ENCODE peak calls at places on chromosomes 16 and 17, in seven cellular contexts. J is IMR-90; G is dorsolateral prefrontal cortex; Z is CD4-positive, alpha-beta T cell; V is AG09319; N is psoas muscle; Q is left ventricle myocardium inferior. F is an unnamed sample.

GRCh38 chr17:37322826-37323561 is 52.8 kb upstream of the C17orf78 start:
- DNase-seq in Q (no peak), G (peak; percentile 46), J (no peak), Z (no peak), V (no peak), N (no peak), F (no peak)

GRCh38 chr16:12907670-12908233 is 6.4 kb downstream of the SHISA9 start:
- DNase-seq in J (no peak), G (no peak), V (no peak), Z (no peak), Q (no peak), N (no peak), F (no peak)

GRCh38 chr17:41688641-41689496 is at the start of gene EIF1:
- DNase-seq in J (peak; percentile 99), Z (peak; percentile 99), G (peak; percentile 100), Q (peak; percentile 100), V (peak; percentile 100), N (peak; percentile 100), F (peak; percentile 99)

GRCh38 chr16:52547001-52547833 is at the start of gene TOX3:
- DNase-seq in Z (no peak), G (no peak), N (no peak), V (no peak), Q (no peak), J (no peak), F (no peak)

GRCh38 chr17:43750154-43750553 is 8.4 kb downstream of the SOST start:
- DNase-seq in G (no peak), J (no peak), N (no peak), V (no peak), Z (no peak), Q (no peak), F (no peak)

GRCh38 chr17:13593757-13594156 is 8.0 kb downstream of the HS3ST3A1 start:
- DNase-seq in G (no peak), Z (no peak), J (peak; percentile 57), V (peak; percentile 31), Q (no peak), N (no peak), F (peak; percentile 80)

GRCh38 chr17:39671651-39672521 is 3.6 kb downstream of the PNMT start:
- DNase-seq in N (peak; percentile 70), J (peak; percentile 27), Q (peak; percentile 69), G (peak; percentile 54), Z (no peak), V (no peak), F (peak; percentile 37)

GRCh38 chr16:8194795-8195194 is 395.5 kb downstream of the TMEM114 start:
- DNase-seq in G (no peak), J (no peak), Z (no peak), N (no peak), Q (no peak), V (no peak), F (no peak)

GRCh38 chr16:28309811-28310311 is 17.5 kb downstream of the SBK1 start:
- DNase-seq in G (no peak), J (no peak), N (peak; percentile 54), Q (peak; percentile 35), V (no peak), Z (peak; percentile 65), F (no peak)

GRCh38 chr17:40646791-40647548 is 648 bp downstream of the SMARCE1 start:
- DNase-seq in N (no peak), V (peak; percentile 15), Q (no peak), G (no peak), Z (no peak), J (peak; percentile 43), F (peak; percentile 49)

GRCh38 chr17:79835953-79836951 is 3.0 kb downstream of the CBX4 start:
- DNase-seq in N (no peak), Q (no peak), V (no peak), G (no peak), J (peak; percentile 19), Z (no peak), F (no peak)

GRCh38 chr16:59259074-59259963 is 525.2 kb upstream of the GOT2 start:
- DNase-seq in G (no peak), J (no peak), Q (no peak), V (no peak), N (no peak), Z (no peak), F (no peak)

DNA sequence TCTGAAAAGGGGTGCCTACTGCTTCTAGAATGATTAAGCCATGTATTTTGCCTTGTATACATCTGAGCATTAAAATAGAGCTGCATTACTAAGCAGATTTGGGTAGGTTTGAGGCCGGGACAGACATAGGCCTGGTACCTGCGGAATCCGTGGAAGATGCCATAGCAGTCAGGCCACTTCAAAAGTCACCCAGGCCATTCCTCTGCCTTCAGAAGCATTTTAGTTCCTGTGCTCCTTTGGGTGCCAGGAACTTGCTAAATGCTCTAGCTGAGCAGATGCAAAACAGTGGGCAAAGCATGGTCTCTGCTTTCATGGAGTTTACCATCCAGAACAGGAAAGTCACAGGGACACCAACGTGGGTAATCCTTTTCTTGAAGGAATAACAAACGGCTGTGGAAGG is 5.7 kb upstream of the TMEM100 start:
- DNase-seq in Z (no peak), V (no peak), Q (no peak), J (no peak), G (no peak), N (no peak), F (no peak)
- TF ChIP-seq CTCF in Z (no peak), V (no peak), Q (no peak), J (no peak), G (no peak), N (no peak), F (no peak)

GRCh38 chr16:57299009-57299718 is 14.7 kb upstream of the PLLP start:
- DNase-seq in J (no peak), G (no peak), Z (no peak), Q (no peak), N (no peak), V (no peak), F (peak; percentile 78)

GRCh38 chr16:57299719-57300386 is 15.4 kb upstream of the PLLP start:
- DNase-seq in N (peak; percentile 92), V (peak; percentile 93), Z (peak; percentile 83), G (peak; percentile 90), J (peak; percentile 97), Q (peak; percentile 83), F (peak; percentile 97)

GRCh38 chr16:57301126-57301817 is 16.8 kb upstream of the PLLP start:
- DNase-seq in N (peak; percentile 56), J (no peak), Q (no peak), V (no peak), G (peak; percentile 64), Z (no peak), F (peak; percentile 36)

GRCh38 chr16:57297856-57298255 is 13.4 kb upstream of the PLLP start:
- DNase-seq in Z (peak; percentile 31), G (no peak), J (no peak), Q (no peak), N (no peak), V (no peak), F (no peak)

DNA sequence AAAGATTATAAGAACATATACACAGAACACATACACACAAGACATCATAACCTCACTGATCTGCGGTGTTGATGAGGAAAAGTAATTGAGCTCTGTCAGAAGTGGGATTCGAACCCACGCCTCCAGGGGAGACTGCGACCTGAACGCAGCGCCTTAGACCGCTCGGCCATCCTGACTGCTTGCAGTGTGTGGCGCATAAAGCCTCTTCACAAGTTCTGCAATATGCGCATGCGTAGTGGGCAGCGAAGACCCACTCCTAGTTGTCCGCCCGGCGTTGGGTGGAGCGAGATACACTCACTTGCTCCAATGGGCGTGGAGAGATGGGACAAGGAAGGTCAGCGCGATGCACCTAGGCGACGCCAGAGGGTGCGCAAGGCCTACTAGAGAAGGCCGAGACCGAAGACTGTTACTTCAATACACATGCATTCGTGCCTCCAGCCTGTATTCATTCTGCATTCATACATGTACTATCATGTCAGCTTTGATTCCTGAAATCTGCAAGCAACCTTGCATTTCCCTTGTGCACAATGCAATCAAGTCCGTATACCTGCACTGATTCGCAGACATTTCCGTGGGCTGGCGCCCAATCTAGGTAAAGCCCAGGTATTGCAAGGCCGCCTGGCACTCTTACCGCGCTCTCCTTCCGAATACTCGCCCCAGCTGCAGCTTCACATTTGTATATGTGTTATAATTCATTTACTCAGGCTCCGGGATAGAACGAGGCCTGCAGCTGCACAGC is 16.1 kb upstream of the PLLP start:
- DNase-seq in Q (peak; percentile 98), N (peak; percentile 99), V (peak; percentile 98), J (peak; percentile 97), Z (peak; percentile 100), G (peak; percentile 100), F (peak; percentile 98)
- TF ChIP-seq CTCF in Q (peak; percentile 98), N (peak; percentile 96), V (peak; percentile 99), J (peak; percentile 99), Z (peak; percentile 88), G (peak; percentile 99), F (peak; percentile 99)

GRCh38 chr16:67872131-67872630 is 671 bp upstream of the EDC4 start:
- DNase-seq in G (no peak), Z (no peak), N (no peak), V (no peak), Q (no peak), J (no peak), F (no peak)

GRCh38 chr16:67872631-67873434 is at the start of gene EDC4:
- DNase-seq in V (peak; percentile 50), N (peak; percentile 94), J (peak; percentile 78), Z (peak; percentile 85), Q (peak; percentile 88), G (peak; percentile 67), F (peak; percentile 73)

GRCh38 chr16:67877064-67877463 is 4.2 kb downstream of the EDC4 start:
- DNase-seq in V (no peak), J (no peak), G (no peak), N (no peak), Q (no peak), Z (no peak), F (no peak)

GRCh38 chr16:67873435-67874146 is 739 bp downstream of the EDC4 start:
- DNase-seq in J (peak; percentile 7), G (no peak), V (no peak), Z (no peak), N (no peak), Q (no peak), F (no peak)

DNA sequence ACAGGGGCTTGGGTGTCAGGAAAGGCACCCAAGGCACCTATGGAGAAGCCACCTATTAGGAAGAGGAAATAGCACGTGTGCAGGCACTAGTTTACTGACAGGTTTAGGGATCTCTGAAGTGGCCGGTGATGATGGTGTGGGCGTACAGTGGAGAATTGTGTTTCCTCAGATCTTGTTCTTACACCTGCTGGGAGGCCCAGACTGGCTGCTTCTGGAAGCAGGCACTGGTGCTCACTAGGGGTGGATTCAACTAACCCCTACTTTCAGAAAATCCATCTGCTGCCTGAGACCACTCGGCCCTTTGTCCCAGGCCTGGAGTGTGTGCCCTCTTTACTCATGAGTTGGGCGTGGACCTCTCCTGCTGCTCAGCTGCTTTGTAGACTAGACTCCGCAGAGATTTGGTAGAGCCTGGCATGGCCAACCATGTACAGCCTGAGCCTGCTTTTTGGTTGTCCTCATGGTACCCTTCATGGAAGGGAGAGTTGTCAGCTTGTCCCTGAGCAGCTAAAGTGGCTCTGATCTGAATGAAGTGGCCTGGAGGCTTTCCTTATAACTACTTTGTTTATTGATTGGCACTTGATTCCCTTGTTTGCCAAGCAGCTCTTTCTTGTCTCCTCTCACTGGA is 1.4 kb downstream of the EDC4 start:
- DNase-seq in G (no peak), J (no peak), V (no peak), Q (no peak), N (no peak), Z (no peak), F (no peak)
- TF ChIP-seq CTCF in G (no peak), J (no peak), V (no peak), Q (no peak), N (no peak), Z (no peak), F (no peak)

DNA sequence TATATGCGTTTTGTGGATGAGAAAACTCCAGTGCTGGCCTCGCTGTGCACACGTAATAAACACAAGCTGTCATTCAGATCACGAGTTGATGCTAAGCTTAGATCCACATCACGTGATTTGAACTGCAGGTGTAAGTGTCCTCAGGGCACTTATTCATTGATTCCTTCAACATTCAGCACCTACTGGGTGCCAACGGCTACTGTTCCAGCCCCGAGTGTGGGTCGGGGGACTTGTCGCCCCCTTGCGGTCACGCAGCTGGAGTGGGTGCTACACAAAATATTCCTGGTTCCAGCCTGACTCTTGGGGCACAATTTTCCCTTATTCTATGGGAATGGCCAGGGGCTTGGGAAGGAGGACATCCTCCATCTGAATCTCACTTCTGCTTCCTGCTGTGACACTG is 29.9 kb upstream of the GINS2 start:
- DNase-seq in J (no peak), Z (no peak), Q (no peak), V (no peak), G (no peak), N (no peak), F (no peak)
- TF ChIP-seq CTCF in J (peak; percentile 47), Z (no peak), Q (peak; percentile 64), V (peak; percentile 36), G (peak; percentile 23), N (peak; percentile 46), F (peak; percentile 42)